ENCODE peak calls at places on chromosomes 7 and 10, in eight cellular contexts. J is Caco-2, X is body of pancreas, D is endodermal cell, Q is cardiac muscle cell, I is astrocyte of the spinal cord, F is Panc1, P is fibroblast of lung. A is an unnamed sample.

GRCh38 chr7:155223503-155223902 is 74.2 kb upstream of the INSIG1 start:
- DNase-seq in J (no peak), X (no peak), D (no peak), Q (no peak), I (no peak), F (no peak), P (no peak), A (no peak)

GRCh38 chr10:35335718-35336083 is 608 bp upstream of the CCNY start:
- DNase-seq in J (peak), X (no peak), D (peak), Q (peak), I (no peak), F (no peak), P (peak), A (no peak)

GRCh38 chr7:98178321-98178720 is 32.9 kb upstream of the BHLHA15 start:
- DNase-seq in J (no peak), X (peak), D (no peak), Q (no peak), I (no peak), F (no peak), P (no peak), A (no peak)

GRCh38 chr10:114265392-114266053 is 26.5 kb downstream of the VWA2 start:
- DNase-seq in J (no peak), X (peak), D (no peak), Q (peak), I (no peak), F (no peak), P (peak), A (no peak)

GRCh38 chr10:53978292-53978691 is 822.7 kb downstream of the PCDH15 start:
- DNase-seq in J (no peak), X (no peak), D (peak), Q (no peak), I (no peak), F (no peak), P (no peak), A (no peak)

GRCh38 chr10:118562877-118563276 is 32.6 kb downstream of the PRLHR start:
- DNase-seq in J (no peak), X (no peak), D (no peak), Q (no peak), I (no peak), F (no peak), P (no peak), A (no peak)

GRCh38 chr7:46450871-46451270 is 529.8 kb upstream of the IGFBP3 start:
- DNase-seq in J (no peak), X (no peak), D (no peak), Q (no peak), I (peak), F (no peak), P (peak), A (no peak)

GRCh38 chr10:53422223-53422888 is 649.8 kb upstream of the MBL2 start:
- DNase-seq in J (no peak), X (no peak), D (peak), Q (no peak), I (no peak), F (no peak), P (no peak), A (no peak)

GRCh38 chr7:44274623-44274975 is 50.8 kb downstream of the CAMK2B start:
- DNase-seq in J (no peak), X (no peak), D (no peak), Q (no peak), I (no peak), F (no peak), P (no peak), A (no peak)

GRCh38 chr10:102876747-102877153 is 7.5 kb downstream of the AS3MT start:
- DNase-seq in J (no peak), X (peak), D (no peak), Q (no peak), I (no peak), F (no peak), P (no peak), A (no peak)

GRCh38 chr7:111708072-111708471 is 145.8 kb upstream of the IMMP2L start:
- DNase-seq in J (no peak), X (no peak), D (no peak), Q (no peak), I (no peak), F (no peak), P (no peak), A (no peak)

GRCh38 chr10:31359979-31360378 is 41.0 kb downstream of the ZEB1 start:
- DNase-seq in J (no peak), X (no peak), D (no peak), Q (no peak), I (no peak), F (no peak), P (peak), A (peak)

GRCh38 chr7:64888561-64888900 is 14.5 kb upstream of the ZNF273 start:
- DNase-seq in J (peak), X (no peak), D (peak), Q (no peak), I (no peak), F (no peak), P (no peak), A (peak)

GRCh38 chr7:79612027-79612426 is 158.6 kb upstream of the MAGI2 start:
- DNase-seq in J (no peak), X (no peak), D (no peak), Q (no peak), I (no peak), F (no peak), P (no peak), A (no peak)

GRCh38 chr10:98030991-98031431 is 590 bp upstream of the CRTAC1 start:
- DNase-seq in J (no peak), X (no peak), D (peak), Q (no peak), I (no peak), F (no peak), P (peak), A (no peak)

GRCh38 chr7:39530996-39531395 is 35.2 kb upstream of the YAE1 start:
- DNase-seq in J (no peak), X (no peak), D (no peak), Q (no peak), I (no peak), F (no peak), P (no peak), A (no peak)

GRCh38 chr7:135285547-135285946 is 51.9 kb downstream of the STRA8 start:
- DNase-seq in J (no peak), X (no peak), D (no peak), Q (no peak), I (no peak), F (no peak), P (no peak), A (no peak)

GRCh38 chr10:67763499-67764011 is 67.6 kb upstream of the CTNNA3 start:
- DNase-seq in J (peak), X (peak), D (peak), Q (peak), I (peak), F (peak), P (peak), A (peak)

GRCh38 chr7:143416565-143417149 is 8.0 kb upstream of the EPHA1 start:
- DNase-seq in J (peak), X (no peak), D (no peak), Q (peak), I (peak), F (no peak), P (peak), A (peak)

GRCh38 chr7:94696981-94697670 is 41.2 kb upstream of the SGCE start:
- DNase-seq in J (peak), X (peak), D (no peak), Q (peak), I (peak), F (peak), P (peak), A (peak)

GRCh38 chr10:124708922-124709520 is 35.2 kb downstream of the FAM53B start:
- DNase-seq in J (no peak), X (no peak), D (peak), Q (no peak), I (peak), F (no peak), P (no peak), A (peak)

GRCh38 chr10:14063531-14064317 is 267.0 kb downstream of the FRMD4A start:
- DNase-seq in J (peak), X (peak), D (no peak), Q (peak), I (peak), F (no peak), P (peak), A (peak)

GRCh38 chr10:93999401-93999851 is 5.7 kb downstream of the PLCE1 start:
- DNase-seq in J (no peak), X (peak), D (peak), Q (peak), I (peak), F (no peak), P (peak), A (peak)

GRCh38 chr7:108146070-108146842 is 16.1 kb upstream of the LAMB4 start:
- DNase-seq in J (peak), X (peak), D (peak), Q (peak), I (peak), F (peak), P (peak), A (peak)

GRCh38 chr10:60661627-60662026 is 116.7 kb upstream of the CDK1 start:
- DNase-seq in J (no peak), X (no peak), D (peak), Q (peak), I (peak), F (no peak), P (peak), A (peak)

GRCh38 chr7:1741751-1742554 is 71.9 kb downstream of the ELFN1 start:
- DNase-seq in J (peak), X (no peak), D (no peak), Q (no peak), I (no peak), F (no peak), P (no peak), A (no peak)

GRCh38 chr7:130419652-130420051 is 21.2 kb downstream of the CEP41 start:
- DNase-seq in J (no peak), X (no peak), D (no peak), Q (no peak), I (no peak), F (no peak), P (peak), A (peak)

GRCh38 chr7:154769527-154769926 is 233.4 kb downstream of the PAXIP1 start:
- DNase-seq in J (no peak), X (no peak), D (no peak), Q (no peak), I (no peak), F (no peak), P (no peak), A (no peak)

GRCh38 chr10:17910144-17910789 is 41.5 kb upstream of the SLC39A12 start:
- DNase-seq in J (peak), X (peak), D (peak), Q (peak), I (peak), F (peak), P (peak), A (peak)

GRCh38 chr7:158824028-158824427 is 5.3 kb downstream of the ESYT2 start:
- DNase-seq in J (no peak), X (peak), D (peak), Q (peak), I (no peak), F (no peak), P (peak), A (no peak)

GRCh38 chr7:12391922-12392615 is 11.6 kb downstream of the VWDE start:
- DNase-seq in J (no peak), X (no peak), D (no peak), Q (no peak), I (no peak), F (no peak), P (no peak), A (no peak)

GRCh38 chr7:55080000-55080629 is 61.3 kb downstream of the EGFR start:
- DNase-seq in J (no peak), X (no peak), D (no peak), Q (no peak), I (no peak), F (no peak), P (no peak), A (no peak)

DNA sequence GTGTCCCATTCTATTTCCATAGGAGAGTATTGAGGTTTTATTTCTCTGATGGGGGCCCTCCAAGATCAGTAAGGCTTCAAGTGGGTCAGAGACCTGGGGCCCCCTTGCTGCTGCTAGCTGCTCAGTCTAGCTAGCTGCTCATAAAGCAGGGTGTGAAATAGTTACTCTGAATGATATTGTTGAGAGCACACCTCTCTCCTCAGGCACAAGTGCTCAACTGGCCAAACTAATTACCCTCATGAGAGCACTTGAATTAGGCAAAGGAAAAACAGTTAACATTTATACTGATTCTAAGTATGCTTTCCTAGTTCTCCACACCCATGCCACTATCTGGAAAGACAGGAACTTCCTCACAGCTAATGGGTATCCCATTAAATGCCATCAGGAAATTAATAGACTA is 5.4 kb upstream of the SFTPA1 start:
- DNase-seq in J (no peak), X (no peak), D (no peak), Q (no peak), I (no peak), F (no peak), P (no peak), A (no peak)
- TF ChIP-seq CTCF in J (no peak), X (no peak), D (no peak), Q (no peak), I (no peak), F (no peak), P (no peak), A (no peak)

GRCh38 chr10:131902691-131903090 is 1.9 kb downstream of the PPP2R2D start:
- DNase-seq in J (no peak), X (no peak), D (peak), Q (no peak), I (no peak), F (no peak), P (no peak), A (no peak)
- H3K4me3 ChIP-seq in J (peak), X (peak), D (peak), Q (peak), I (no peak), F (peak), P (peak), A (no peak)

DNA sequence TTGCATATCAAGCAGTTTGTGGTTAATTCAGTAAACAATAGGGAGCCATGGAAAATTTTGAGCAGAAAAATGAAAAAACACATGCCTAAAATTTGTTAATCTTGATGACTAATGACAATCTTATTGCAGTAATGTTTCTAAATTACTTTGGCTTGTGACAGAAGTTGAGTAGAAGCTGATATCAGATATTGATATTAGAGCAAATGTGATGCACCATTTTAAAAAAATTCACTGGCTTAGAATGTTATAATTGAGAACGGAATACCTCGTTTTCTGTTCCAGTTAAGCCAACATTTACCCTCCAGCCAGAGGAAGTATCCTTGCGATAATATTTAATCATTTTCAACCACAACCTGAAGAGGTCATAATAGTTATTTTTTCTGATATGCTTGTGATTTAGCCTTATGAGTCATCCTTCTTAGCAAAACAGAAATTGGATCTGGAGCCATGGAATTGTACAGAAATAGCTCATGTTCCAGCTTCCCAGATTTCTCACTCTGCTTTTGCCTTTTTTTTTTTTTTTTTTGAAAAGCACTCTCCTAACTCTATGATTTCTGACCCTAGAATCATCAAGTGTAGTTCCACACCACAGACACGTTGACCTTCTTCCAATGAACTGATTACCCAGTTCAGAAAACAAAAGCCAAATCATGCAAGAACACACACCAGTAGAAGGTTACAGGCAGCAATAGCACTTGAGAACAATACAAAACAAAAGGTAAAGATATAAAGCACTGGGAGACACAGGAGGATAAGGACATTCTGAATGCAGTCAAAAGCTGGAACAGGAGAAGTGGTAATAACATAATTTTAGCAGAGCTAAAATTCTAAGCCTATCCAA is 96.8 kb upstream of the PHYHIPL start:
- DNase-seq in J (no peak), X (peak), D (no peak), Q (peak), I (peak), F (no peak), P (peak), A (peak)
- TF ChIP-seq CTCF in J (no peak), X (no peak), D (no peak), Q (no peak), I (no peak), F (no peak), P (no peak), A (no peak)

GRCh38 chr10:29622382-29622885 is 12.3 kb downstream of the SVIL start:
- DNase-seq in J (no peak), X (no peak), D (peak), Q (no peak), I (no peak), F (no peak), P (no peak), A (no peak)

GRCh38 chr10:29621161-29621560 is 13.6 kb downstream of the SVIL start:
- DNase-seq in J (no peak), X (peak), D (peak), Q (peak), I (peak), F (no peak), P (peak), A (peak)

GRCh38 chr10:29618341-29619171 is 16.2 kb downstream of the SVIL start:
- DNase-seq in J (peak), X (peak), D (peak), Q (peak), I (no peak), F (no peak), P (peak), A (peak)

GRCh38 chr10:29619273-29619672 is 15.5 kb downstream of the SVIL start:
- DNase-seq in J (no peak), X (no peak), D (no peak), Q (peak), I (peak), F (no peak), P (peak), A (peak)

GRCh38 chr10:29620112-29620690 is 14.6 kb downstream of the SVIL start:
- DNase-seq in J (no peak), X (no peak), D (peak), Q (no peak), I (no peak), F (no peak), P (no peak), A (no peak)
- H3K4me3 ChIP-seq in J (no peak), X (no peak), D (no peak), Q (no peak), I (no peak), F (no peak), P (no peak), A (no peak)

GRCh38 chr10:78541528-78542470 is 508.1 kb downstream of the RPS24 start:
- DNase-seq in J (no peak), X (no peak), D (no peak), Q (peak), I (peak), F (no peak), P (peak), A (peak)
- TF ChIP-seq CTCF in J (no peak), X (no peak), D (no peak), Q (no peak), I (no peak), F (no peak), P (no peak), A (no peak)

DNA sequence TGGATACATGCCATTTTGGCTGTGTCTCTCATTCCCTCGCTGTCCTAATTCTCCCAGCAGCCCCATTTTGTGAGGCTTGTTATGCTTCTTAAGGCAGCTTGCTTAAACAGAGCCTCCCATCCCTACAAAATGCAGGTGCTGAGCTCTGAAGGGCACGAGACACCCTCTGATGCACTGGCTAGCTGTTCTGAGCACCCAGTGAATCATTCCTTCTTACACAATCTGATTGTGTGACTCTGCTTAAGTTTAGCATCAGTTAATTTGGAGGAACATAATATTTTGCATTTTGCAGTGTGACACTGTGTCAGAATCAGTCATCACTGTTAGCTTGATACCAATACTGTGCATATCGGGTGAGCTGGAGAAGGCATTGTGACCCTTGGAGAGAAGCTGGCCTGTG is 103.6 kb upstream of the AOAH start:
- DNase-seq in J (no peak), X (no peak), D (no peak), Q (peak), I (no peak), F (no peak), P (no peak), A (no peak)
- H3K4me3 ChIP-seq in J (no peak), X (no peak), D (no peak), Q (no peak), I (no peak), F (no peak), P (no peak), A (no peak)

DNA sequence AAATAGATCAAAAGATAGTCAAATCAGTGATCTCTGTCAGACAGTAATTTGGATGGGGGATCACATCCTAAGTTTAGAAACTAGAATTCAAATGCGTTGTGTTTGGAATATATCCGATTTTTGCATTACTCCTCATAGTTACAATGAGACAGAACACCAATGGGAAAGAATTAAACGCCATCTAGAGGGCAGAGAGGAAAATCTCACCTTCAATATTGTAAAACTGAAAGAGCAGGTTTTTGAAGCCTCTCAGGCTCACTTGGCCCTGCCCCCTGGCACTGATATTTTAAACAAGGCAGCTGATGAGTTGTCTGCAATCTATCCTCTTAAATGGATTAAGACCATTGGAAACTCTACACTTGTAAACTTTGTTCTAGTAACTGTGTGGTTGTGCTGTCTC is 17.7 kb downstream of the FRG2B start:
- DNase-seq in J (no peak), X (no peak), D (no peak), Q (peak), I (no peak), F (no peak), P (peak), A (peak)
- TF ChIP-seq CTCF in J (peak), X (peak), D (peak), Q (peak), I (peak), F (no peak), P (no peak), A (peak)

A was measured in choroid plexus epithelial cell.